ENCODE peak calls at places on chromosomes 4 and X, in nine cellular contexts. One of them, this sample, is unnamed.

GRCh38 chr4:92843784-92844183 is 540.0 kb downstream of the GRID2 start:
- DNase-seq in thyroid gland: no peak
- DNase-seq in mucosa of descending colon: no peak
- DNase-seq in GM12878: no peak
- DNase-seq in heart right ventricle: no peak
- DNase-seq in GM20000: no peak
- DNase-seq in neural crest cell: no peak
- DNase-seq in GM12865: no peak
- DNase-seq in endothelial cell: no peak
- DNase-seq in this sample: no peak

GRCh38 chr4:122178961-122179360 is 26.8 kb downstream of the BLTP1 start:
- DNase-seq in thyroid gland: no peak
- DNase-seq in mucosa of descending colon: no peak
- DNase-seq in GM12878: no peak
- DNase-seq in heart right ventricle: no peak
- DNase-seq in GM20000: no peak
- DNase-seq in neural crest cell: no peak
- DNase-seq in GM12865: no peak
- DNase-seq in endothelial cell: no peak
- DNase-seq in this sample: no peak

GRCh38 chrX:115616943-115617563 is 56.1 kb downstream of the PLS3 start:
- DNase-seq in thyroid gland: no peak
- DNase-seq in mucosa of descending colon: no peak
- DNase-seq in GM12878: peak; percentile 58
- DNase-seq in heart right ventricle: no peak
- DNase-seq in GM20000: peak; percentile 7
- DNase-seq in neural crest cell: no peak
- DNase-seq in GM12865: peak; percentile 87
- DNase-seq in endothelial cell: no peak
- DNase-seq in this sample: no peak

GRCh38 chr4:40587826-40588225 is 41.8 kb downstream of the RBM47 start:
- DNase-seq in thyroid gland: no peak
- DNase-seq in mucosa of descending colon: no peak
- DNase-seq in GM12878: no peak
- DNase-seq in heart right ventricle: no peak
- DNase-seq in GM20000: no peak
- DNase-seq in neural crest cell: no peak
- DNase-seq in GM12865: no peak
- DNase-seq in endothelial cell: no peak
- DNase-seq in this sample: no peak

GRCh38 chrX:40331353-40331752 is 233.6 kb upstream of the BCOR start:
- DNase-seq in thyroid gland: no peak
- DNase-seq in mucosa of descending colon: no peak
- DNase-seq in GM12878: no peak
- DNase-seq in heart right ventricle: no peak
- DNase-seq in GM20000: no peak
- DNase-seq in neural crest cell: no peak
- DNase-seq in GM12865: no peak
- DNase-seq in endothelial cell: no peak
- DNase-seq in this sample: peak; percentile 15

GRCh38 chr4:161189286-161190134 is 974.3 kb downstream of the FSTL5 start:
- DNase-seq in thyroid gland: no peak
- DNase-seq in mucosa of descending colon: no peak
- DNase-seq in GM12878: no peak
- DNase-seq in heart right ventricle: no peak
- DNase-seq in GM20000: no peak
- DNase-seq in neural crest cell: no peak
- DNase-seq in GM12865: no peak
- DNase-seq in endothelial cell: no peak
- DNase-seq in this sample: no peak

GRCh38 chrX:55056820-55057690 is 17.8 kb upstream of the PAGE2B start:
- DNase-seq in thyroid gland: no peak
- DNase-seq in mucosa of descending colon: peak; percentile 4
- DNase-seq in GM12878: no peak
- DNase-seq in heart right ventricle: no peak
- DNase-seq in GM20000: no peak
- DNase-seq in neural crest cell: no peak
- DNase-seq in GM12865: peak; percentile 9
- DNase-seq in endothelial cell: no peak
- DNase-seq in this sample: no peak

GRCh38 chr4:124631760-124632159 is 80.8 kb downstream of the ANKRD50 start:
- DNase-seq in thyroid gland: peak; percentile 73
- DNase-seq in mucosa of descending colon: peak; percentile 17
- DNase-seq in GM12878: no peak
- DNase-seq in heart right ventricle: no peak
- DNase-seq in GM20000: no peak
- DNase-seq in neural crest cell: no peak
- DNase-seq in GM12865: peak; percentile 56
- DNase-seq in endothelial cell: no peak
- DNase-seq in this sample: no peak

GRCh38 chr4:121873604-121874003 is 3.3 kb upstream of the BBS7 start:
- DNase-seq in thyroid gland: no peak
- DNase-seq in mucosa of descending colon: no peak
- DNase-seq in GM12878: peak; percentile 17
- DNase-seq in heart right ventricle: no peak
- DNase-seq in GM20000: peak; percentile 19
- DNase-seq in neural crest cell: no peak
- DNase-seq in GM12865: peak; percentile 76
- DNase-seq in endothelial cell: no peak
- DNase-seq in this sample: no peak

GRCh38 chrX:50327235-50327634 is 122.7 kb downstream of the CCNB3 start:
- DNase-seq in thyroid gland: peak; percentile 14
- DNase-seq in mucosa of descending colon: no peak
- DNase-seq in GM12878: no peak
- DNase-seq in heart right ventricle: no peak
- DNase-seq in GM20000: no peak
- DNase-seq in neural crest cell: no peak
- DNase-seq in GM12865: no peak
- DNase-seq in endothelial cell: no peak
- DNase-seq in this sample: no peak

GRCh38 chr4:15920723-15921591 is 17.6 kb downstream of the FGFBP1 start:
- DNase-seq in thyroid gland: peak; percentile 68
- DNase-seq in mucosa of descending colon: peak; percentile 60
- DNase-seq in GM12878: no peak
- DNase-seq in heart right ventricle: peak; percentile 12
- DNase-seq in GM20000: no peak
- DNase-seq in neural crest cell: no peak
- DNase-seq in GM12865: no peak
- DNase-seq in endothelial cell: no peak
- DNase-seq in this sample: no peak

GRCh38 chr4:80058740-80059139 is 14.3 kb downstream of the ANTXR2 start:
- DNase-seq in thyroid gland: no peak
- DNase-seq in mucosa of descending colon: no peak
- DNase-seq in GM12878: peak; percentile 89
- DNase-seq in heart right ventricle: no peak
- DNase-seq in GM20000: peak; percentile 74
- DNase-seq in neural crest cell: no peak
- DNase-seq in GM12865: peak; percentile 94
- DNase-seq in endothelial cell: no peak
- DNase-seq in this sample: no peak

GRCh38 chr4:128978985-128979384 is 114.4 kb downstream of the SCLT1 start:
- DNase-seq in thyroid gland: no peak
- DNase-seq in mucosa of descending colon: no peak
- DNase-seq in GM12878: no peak
- DNase-seq in heart right ventricle: no peak
- DNase-seq in GM20000: no peak
- DNase-seq in neural crest cell: no peak
- DNase-seq in GM12865: no peak
- DNase-seq in endothelial cell: no peak
- DNase-seq in this sample: no peak

GRCh38 chrX:136386821-136387220 is 86.1 kb downstream of the ADGRG4 start:
- DNase-seq in thyroid gland: no peak
- DNase-seq in mucosa of descending colon: no peak
- DNase-seq in GM12878: no peak
- DNase-seq in heart right ventricle: no peak
- DNase-seq in GM20000: no peak
- DNase-seq in neural crest cell: no peak
- DNase-seq in GM12865: no peak
- DNase-seq in endothelial cell: no peak
- DNase-seq in this sample: no peak

DNA sequence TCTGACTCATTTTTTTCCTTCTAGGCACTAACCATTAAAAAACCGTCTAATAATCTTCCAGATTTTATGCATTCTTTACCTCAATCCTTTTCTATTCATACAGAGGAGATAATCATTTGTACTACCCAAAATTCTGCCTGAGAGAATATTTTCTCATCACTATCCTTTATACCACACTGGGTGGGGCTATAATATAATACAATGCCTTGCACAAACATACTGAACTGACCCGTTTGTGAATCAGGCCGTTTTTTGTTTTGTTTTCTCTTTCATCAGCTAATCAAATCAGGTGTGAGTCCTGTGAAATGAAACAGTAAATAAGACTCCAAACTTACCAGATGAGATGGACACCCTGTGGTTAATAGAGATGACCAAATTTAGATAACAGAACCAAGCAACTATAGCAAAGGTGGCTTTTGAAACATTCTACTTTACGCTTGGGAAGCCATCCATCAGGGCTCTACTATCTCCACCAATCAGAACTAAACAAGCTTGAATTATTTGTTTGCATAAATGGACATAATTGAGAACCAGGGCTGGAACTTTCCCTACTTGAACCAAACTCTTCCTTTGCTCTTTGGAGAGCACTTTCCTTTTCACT is 573.0 kb downstream of the GABRG1 start:
- DNase-seq in thyroid gland: peak; percentile 13
- DNase-seq in mucosa of descending colon: no peak
- DNase-seq in GM12878: no peak
- DNase-seq in heart right ventricle: no peak
- DNase-seq in GM20000: no peak
- DNase-seq in neural crest cell: no peak
- DNase-seq in GM12865: peak; percentile 6
- DNase-seq in endothelial cell: no peak
- DNase-seq in this sample: no peak
- TF ChIP-seq CTCF in thyroid gland: no peak
- TF ChIP-seq CTCF in mucosa of descending colon: no peak
- TF ChIP-seq CTCF in GM12878: no peak
- TF ChIP-seq CTCF in heart right ventricle: peak; percentile 9
- TF ChIP-seq CTCF in GM20000: no peak
- TF ChIP-seq CTCF in neural crest cell: no peak
- TF ChIP-seq CTCF in GM12865: no peak
- TF ChIP-seq CTCF in endothelial cell: no peak
- TF ChIP-seq CTCF in this sample: no peak

GRCh38 chr4:5378002-5378401 is 326.7 kb downstream of the STK32B start:
- DNase-seq in thyroid gland: no peak
- DNase-seq in mucosa of descending colon: no peak
- DNase-seq in GM12878: no peak
- DNase-seq in heart right ventricle: no peak
- DNase-seq in GM20000: no peak
- DNase-seq in neural crest cell: peak; percentile 8
- DNase-seq in GM12865: peak; percentile 10
- DNase-seq in endothelial cell: no peak
- DNase-seq in this sample: no peak
- TF ChIP-seq CTCF in thyroid gland: no peak
- TF ChIP-seq CTCF in mucosa of descending colon: no peak
- TF ChIP-seq CTCF in GM12878: peak; percentile 20
- TF ChIP-seq CTCF in heart right ventricle: no peak
- TF ChIP-seq CTCF in GM20000: no peak
- TF ChIP-seq CTCF in neural crest cell: peak; percentile 34
- TF ChIP-seq CTCF in GM12865: peak; percentile 8
- TF ChIP-seq CTCF in endothelial cell: no peak
- TF ChIP-seq CTCF in this sample: peak; percentile 53

DNA sequence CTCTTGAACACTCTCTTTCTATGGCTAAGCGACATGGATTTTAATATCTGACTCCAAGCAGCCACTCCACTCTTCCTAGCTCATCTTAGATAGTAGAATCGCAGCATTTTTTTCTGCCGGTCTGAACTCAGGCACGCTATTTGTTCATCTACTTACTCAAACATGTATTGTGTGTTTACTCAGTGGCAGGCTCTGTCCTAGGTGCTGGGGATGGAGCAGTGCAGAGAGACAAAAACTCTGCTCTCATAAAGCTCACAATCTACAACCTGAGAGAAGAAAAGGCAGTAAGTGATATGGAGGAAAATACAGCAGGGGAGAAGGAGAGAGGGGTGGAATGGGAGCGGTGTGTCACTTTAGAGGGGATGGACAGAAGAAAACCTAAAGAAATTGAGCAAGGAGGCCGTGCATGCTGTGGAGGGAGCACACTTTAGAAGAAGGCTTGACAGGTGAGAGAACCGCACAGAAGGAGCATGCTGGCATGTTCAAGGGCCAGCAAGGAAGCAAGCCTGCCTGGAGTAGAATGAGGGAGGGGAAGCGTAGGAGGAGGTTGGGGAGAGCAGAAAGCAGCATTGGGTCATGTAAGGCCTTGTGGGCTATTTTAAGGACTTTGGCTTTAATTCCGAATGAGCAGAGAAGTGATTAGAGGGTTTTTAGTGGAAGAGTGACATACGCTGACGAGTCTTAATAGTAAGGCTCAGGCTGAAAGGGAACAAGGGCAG is 132.0 kb downstream of the ANK2 start:
- DNase-seq in thyroid gland: no peak
- DNase-seq in mucosa of descending colon: no peak
- DNase-seq in GM12878: no peak
- DNase-seq in heart right ventricle: no peak
- DNase-seq in GM20000: no peak
- DNase-seq in neural crest cell: no peak
- DNase-seq in GM12865: no peak
- DNase-seq in endothelial cell: no peak
- DNase-seq in this sample: no peak
- TF ChIP-seq CTCF in thyroid gland: no peak
- TF ChIP-seq CTCF in mucosa of descending colon: no peak
- TF ChIP-seq CTCF in GM12878: no peak
- TF ChIP-seq CTCF in heart right ventricle: no peak
- TF ChIP-seq CTCF in GM20000: no peak
- TF ChIP-seq CTCF in neural crest cell: no peak
- TF ChIP-seq CTCF in GM12865: no peak
- TF ChIP-seq CTCF in endothelial cell: no peak
- TF ChIP-seq CTCF in this sample: no peak

GRCh38 chr4:629636-629915 is 4.2 kb downstream of the PDE6B start:
- DNase-seq in thyroid gland: no peak
- DNase-seq in mucosa of descending colon: no peak
- DNase-seq in GM12878: no peak
- DNase-seq in heart right ventricle: no peak
- DNase-seq in GM20000: no peak
- DNase-seq in neural crest cell: no peak
- DNase-seq in GM12865: no peak
- DNase-seq in endothelial cell: no peak
- DNase-seq in this sample: no peak
- TF ChIP-seq CTCF in thyroid gland: no peak
- TF ChIP-seq CTCF in mucosa of descending colon: no peak
- TF ChIP-seq CTCF in GM12878: no peak
- TF ChIP-seq CTCF in heart right ventricle: no peak
- TF ChIP-seq CTCF in GM20000: no peak
- TF ChIP-seq CTCF in neural crest cell: no peak
- TF ChIP-seq CTCF in GM12865: no peak
- TF ChIP-seq CTCF in endothelial cell: no peak
- TF ChIP-seq CTCF in this sample: no peak